ENCODE peak calls at places on chromosomes 13 and 19, in four cellular contexts. B is naive thymus-derived CD8-positive, alpha-beta T cell; K is fibroblast of lung; O is CD8-positive, alpha-beta memory T cell. X is an unnamed sample.

GRCh38 chr19:12034196-12034595 is 1.3 kb downstream of the ZNF433 start:
- DNase-seq in B (no peak), K (no peak), O (no peak), X (no peak)

GRCh38 chr19:50036905-50037304 is 11.1 kb downstream of the ZNF473 start:
- DNase-seq in B (no peak), K (no peak), O (no peak), X (no peak)

GRCh38 chr13:81540777-81541176 is 1199.9 kb upstream of the SPRY2 start:
- DNase-seq in B (no peak), K (no peak), O (no peak), X (no peak)

GRCh38 chr19:17706750-17707181 is 12.5 kb upstream of the MAP1S start:
- DNase-seq in B (no peak), K (peak), O (no peak), X (peak)

GRCh38 chr19:16825312-16826168 is 3.7 kb upstream of the SIN3B start:
- DNase-seq in B (no peak), K (peak), O (no peak), X (peak)

GRCh38 chr13:102856603-102857002 is 10.8 kb downstream of the ERCC5 start:
- DNase-seq in B (no peak), K (peak), O (no peak), X (no peak)

GRCh38 chr13:50081899-50082425 is 66.7 kb downstream of the KCNRG start:
- DNase-seq in B (peak), K (peak), O (peak), X (peak)

GRCh38 chr13:29521336-29521735 is 74.2 kb downstream of the SLC7A1 start:
- DNase-seq in B (no peak), K (no peak), O (no peak), X (no peak)

GRCh38 chr19:49497047-49497789 is 984 bp downstream of the RPS11 start:
- DNase-seq in B (peak), K (peak), O (peak), X (peak)